ENCODE peak calls at places on chromosomes 4 and X, in seven cellular contexts. J is mesendoderm; E is upper lobe of right lung; T is right cardiac atrium; M is naive thymus-derived CD4-positive, alpha-beta T cell; Q is sigmoid colon; D is A549. H is an unnamed sample. For H3K4me1, the result is how much of the 10 kb centered on the place peaks cover.

GRCh38 chr4:189304755-189305154 is 635.9 kb upstream of the FRG1 start:
- DNase-seq in J (no peak), E (no peak), T (no peak), M (no peak), Q (no peak), D (no peak), H (no peak)

GRCh38 chr4:101818362-101818761 is 27.8 kb downstream of the BANK1 start:
- DNase-seq in J (no peak), E (no peak), T (no peak), M (no peak), Q (no peak), D (no peak), H (no peak)

GRCh38 chr4:786861-787300 is 39.0 kb downstream of the CPLX1 start:
- DNase-seq in J (no peak), E (peak), T (no peak), M (no peak), Q (peak), D (no peak), H (no peak)

GRCh38 chr4:154049457-154050181 is 260.7 kb upstream of the SFRP2 start:
- DNase-seq in J (peak), E (no peak), T (no peak), M (no peak), Q (no peak), D (no peak), H (no peak)

GRCh38 chrX:150239946-150240642 is 123.0 kb upstream of the MAMLD1 start:
- DNase-seq in J (no peak), E (no peak), T (no peak), M (no peak), Q (no peak), D (no peak), H (no peak)

GRCh38 chr4:109990307-109991257 is 77.9 kb downstream of the EGF start:
- DNase-seq in J (no peak), E (no peak), T (no peak), M (no peak), Q (no peak), D (no peak), H (no peak)

GRCh38 chr4:109075617-109076016 is 226.8 kb downstream of the COL25A1 start:
- DNase-seq in J (no peak), E (no peak), T (no peak), M (no peak), Q (no peak), D (no peak), H (no peak)

GRCh38 chr4:17358236-17358635 is 153.7 kb downstream of the QDPR start:
- DNase-seq in J (no peak), E (no peak), T (no peak), M (no peak), Q (no peak), D (no peak), H (no peak)

GRCh38 chr4:57078685-57079521 is 31.3 kb downstream of the IGFBP7 start:
- DNase-seq in J (peak), E (no peak), T (no peak), M (no peak), Q (no peak), D (no peak), H (no peak)

GRCh38 chr4:19803406-19803805 is 448.3 kb upstream of the SLIT2 start:
- DNase-seq in J (peak), E (no peak), T (no peak), M (no peak), Q (no peak), D (no peak), H (no peak)

GRCh38 chr4:111773858-111774257 is 371.4 kb upstream of the FAM241A start:
- DNase-seq in J (no peak), E (no peak), T (no peak), M (no peak), Q (peak), D (no peak), H (no peak)

GRCh38 chrX:106726485-106727437 is at the start of gene RNF128:
- DNase-seq in J (peak), E (peak), T (peak), M (no peak), Q (no peak), D (peak), H (no peak)

GRCh38 chrX:41276661-41277506 is 57.1 kb upstream of the DDX3X start:
- DNase-seq in J (no peak), E (no peak), T (no peak), M (no peak), Q (no peak), D (no peak), H (peak)

GRCh38 chr4:3348621-3349020 is 55.8 kb downstream of the RGS12 start:
- DNase-seq in J (no peak), E (no peak), T (no peak), M (no peak), Q (no peak), D (no peak), H (no peak)

GRCh38 chr4:22522206-22522605 is 6.3 kb upstream of the ADGRA3 start:
- DNase-seq in J (no peak), E (no peak), T (no peak), M (no peak), Q (no peak), D (no peak), H (no peak)

GRCh38 chrX:40005290-40006011 is 92.3 kb downstream of the BCOR start:
- DNase-seq in J (no peak), E (no peak), T (peak), M (no peak), Q (no peak), D (no peak), H (no peak)

GRCh38 chrX:103847174-103847870 is 15.3 kb upstream of the RAB9B start:
- DNase-seq in J (no peak), E (no peak), T (no peak), M (no peak), Q (no peak), D (no peak), H (no peak)

GRCh38 chr4:171022698-171023378 is 790.4 kb upstream of the GALNTL6 start:
- DNase-seq in J (no peak), E (no peak), T (no peak), M (no peak), Q (no peak), D (no peak), H (no peak)

GRCh38 chr4:52251864-52252263 is 200.8 kb downstream of the SPATA18 start:
- DNase-seq in J (no peak), E (no peak), T (no peak), M (no peak), Q (no peak), D (no peak), H (no peak)

GRCh38 chr4:16893141-16893571 is 5.3 kb downstream of the LDB2 start:
- DNase-seq in J (peak), E (no peak), T (no peak), M (no peak), Q (no peak), D (no peak), H (no peak)

GRCh38 chr4:169859366-169860216 is 101.8 kb upstream of the HPF1 start:
- DNase-seq in J (peak), E (no peak), T (no peak), M (no peak), Q (no peak), D (no peak), H (no peak)

GRCh38 chr4:15677507-15677988 is 4.1 kb upstream of the FAM200B start:
- DNase-seq in J (peak), E (no peak), T (no peak), M (no peak), Q (no peak), D (no peak), H (no peak)

GRCh38 chrX:139297638-139298037 is 232.9 kb upstream of the F9 start:
- DNase-seq in J (no peak), E (no peak), T (no peak), M (no peak), Q (no peak), D (no peak), H (no peak)

GRCh38 chr4:186698028-186698427 is 25.6 kb downstream of the FAT1 start:
- DNase-seq in J (no peak), E (no peak), T (no peak), M (no peak), Q (no peak), D (no peak), H (no peak)
- H3K4me1 ChIP-seq in J (under half), E (under half), T (under half), M (under half), Q (under half), D (under half), H (under half)

GRCh38 chrX:117996408-117996807 is 120.2 kb downstream of the KLHL13 start:
- DNase-seq in J (no peak), E (no peak), T (no peak), M (no peak), Q (no peak), D (no peak), H (no peak)

GRCh38 chrX:117998171-117998570 is 118.4 kb downstream of the KLHL13 start:
- DNase-seq in J (no peak), E (no peak), T (no peak), M (no peak), Q (no peak), D (no peak), H (no peak)

GRCh38 chrX:117996918-117997480 is 119.6 kb downstream of the KLHL13 start:
- DNase-seq in J (peak), E (no peak), T (no peak), M (no peak), Q (no peak), D (no peak), H (no peak)

GRCh38 chrX:117992324-117992723 is 124.3 kb downstream of the KLHL13 start:
- DNase-seq in J (no peak), E (no peak), T (no peak), M (no peak), Q (no peak), D (no peak), H (no peak)

GRCh38 chrX:117995378-117995777 is 121.2 kb downstream of the KLHL13 start:
- DNase-seq in J (no peak), E (no peak), T (no peak), M (no peak), Q (no peak), D (no peak), H (no peak)
- H3K4me1 ChIP-seq in J (under half), E (under half), T (under half), M (under half), Q (under half), D (under half), H (under half)

DNA sequence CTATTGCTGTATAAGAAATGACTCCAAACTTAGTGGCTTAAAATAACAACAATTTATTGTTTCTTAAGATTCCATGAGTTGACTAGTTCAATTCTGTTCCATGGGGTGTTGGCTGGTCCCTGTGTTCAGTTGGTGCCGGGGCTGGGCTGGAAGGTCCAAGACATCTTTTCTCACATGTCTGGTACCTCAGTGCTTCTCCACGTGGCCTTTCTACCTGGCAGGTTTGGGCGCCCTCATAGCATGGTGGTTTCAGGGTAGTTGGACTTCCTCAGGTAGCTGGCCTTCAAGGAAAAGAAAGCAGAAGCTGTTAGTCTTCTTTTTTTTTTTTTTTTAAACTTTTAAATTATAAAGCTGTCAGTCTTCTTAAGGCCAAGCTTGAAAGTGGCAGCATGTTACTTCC is 104.6 kb upstream of the LIMCH1 start:
- DNase-seq in J (no peak), E (no peak), T (no peak), M (no peak), Q (no peak), D (no peak), H (no peak)
- H3K4me1 ChIP-seq in J (under half), E (half or more), T (under half), M (under half), Q (under half), D (half or more), H (under half)

GRCh38 chrX:154738013-154738738 is 12.7 kb downstream of the GAB3 start:
- DNase-seq in J (no peak), E (no peak), T (peak), M (no peak), Q (peak), D (no peak), H (peak)
- H3K4me1 ChIP-seq in J (under half), E (under half), T (under half), M (half or more), Q (half or more), D (under half), H (under half)

GRCh38 chr4:86482296-86482695 is 111.8 kb upstream of the PTPN13 start:
- DNase-seq in J (no peak), E (no peak), T (no peak), M (no peak), Q (no peak), D (no peak), H (no peak)
- H3K4me1 ChIP-seq in J (under half), E (under half), T (under half), M (under half), Q (under half), D (under half), H (under half)

GRCh38 chrX:69387559-69388487 is 116.3 kb upstream of the NALF2 start:
- DNase-seq in J (peak), E (peak), T (peak), M (peak), Q (no peak), D (peak), H (peak)
- H3K4me1 ChIP-seq in J (under half), E (under half), T (under half), M (under half), Q (under half), D (under half), H (under half)

GRCh38 chr4:99201687-99202086 is 17.4 kb downstream of the ADH6 start:
- DNase-seq in J (no peak), E (no peak), T (no peak), M (no peak), Q (no peak), D (no peak), H (no peak)
- H3K4me1 ChIP-seq in J (under half), E (under half), T (under half), M (under half), Q (under half), D (under half), H (under half)

GRCh38 chrX:140661657-140662056 is 47.9 kb upstream of the LINC00632 start:
- DNase-seq in J (peak), E (no peak), T (no peak), M (no peak), Q (no peak), D (no peak), H (no peak)
- H3K4me1 ChIP-seq in J (under half), E (under half), T (under half), M (under half), Q (under half), D (under half), H (under half)

DNA sequence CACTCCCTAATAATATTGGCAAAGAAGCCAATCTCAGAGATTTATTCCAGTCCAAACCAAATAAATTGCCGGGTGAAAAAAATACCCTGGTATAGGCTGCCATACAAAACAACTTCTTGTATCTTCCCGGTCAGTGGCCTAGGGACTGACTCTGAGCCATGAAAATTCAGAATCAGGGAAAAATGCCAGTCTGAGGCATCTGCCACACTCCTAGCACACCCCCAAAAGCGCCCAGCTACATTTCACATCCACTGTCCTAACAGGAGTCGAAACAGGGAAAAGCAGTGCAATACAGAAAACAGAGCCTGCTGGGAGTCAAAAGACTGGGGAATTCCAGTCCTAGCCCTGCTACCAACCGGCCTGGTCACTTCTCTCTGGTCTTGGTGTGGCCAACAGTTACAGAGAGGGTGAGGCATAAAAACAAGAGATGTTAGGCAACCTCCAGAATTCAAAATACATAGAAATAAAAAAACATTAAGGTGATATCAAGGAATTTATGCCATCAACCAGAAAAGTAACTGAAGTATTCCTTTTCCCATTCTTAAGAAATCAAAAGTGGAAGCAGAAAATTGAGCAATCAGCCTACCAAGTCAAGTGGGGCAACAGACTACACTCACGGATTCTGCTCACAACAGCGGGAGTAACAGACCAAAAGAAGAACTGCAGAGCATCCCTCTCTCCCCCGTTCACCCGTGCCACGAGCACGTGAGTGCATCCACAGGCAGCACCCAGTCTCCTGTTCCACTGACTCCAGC is 29.5 kb downstream of the AFAP1 start:
- DNase-seq in J (no peak), E (no peak), T (peak), M (no peak), Q (peak), D (no peak), H (no peak)
- H3K4me1 ChIP-seq in J (under half), E (under half), T (under half), M (under half), Q (half or more), D (half or more), H (under half)